ENCODE peak calls at places on chromosomes 2 and 18, in six cellular contexts. T is AG09319, Z is sigmoid colon, M is HepG2, U is cardiac fibroblast, L is left lung. W is an unnamed sample.

GRCh38 chr2:240213476-240214391 is 73.3 kb upstream of the OTOS start:
- DNase-seq in M (no peak), L (no peak), T (no peak), Z (peak; percentile 50), U (no peak), W (no peak)

GRCh38 chr2:71928734-71929481 is 218.8 kb downstream of the CYP26B1 start:
- DNase-seq in Z (no peak), M (no peak), T (no peak), L (no peak), U (no peak), W (no peak)

GRCh38 chr2:104408266-104408665 is 445.6 kb upstream of the POU3F3 start:
- DNase-seq in L (no peak), U (no peak), T (no peak), M (no peak), Z (no peak), W (no peak)

GRCh38 chr2:237355726-237356125 is 58.2 kb downstream of the COL6A3 start:
- DNase-seq in L (no peak), T (no peak), U (no peak), Z (no peak), M (no peak), W (no peak)

GRCh38 chr2:23601301-23601965 is 216.5 kb downstream of the KLHL29 start:
- DNase-seq in L (no peak), M (no peak), U (no peak), Z (no peak), T (no peak), W (no peak)

GRCh38 chr18:58796205-58796604 is 68.5 kb upstream of the ZNF532 start:
- DNase-seq in U (no peak), L (no peak), Z (no peak), M (no peak), T (no peak), W (no peak)

GRCh38 chr2:50455351-50455750 is 576.6 kb downstream of the NRXN1 start:
- DNase-seq in Z (no peak), L (no peak), U (no peak), T (no peak), M (no peak), W (no peak)

GRCh38 chr2:219418155-219418569 is at the start of gene DES:
- DNase-seq in M (no peak), T (no peak), L (no peak), Z (peak; percentile 96), U (no peak), W (no peak)

DNA sequence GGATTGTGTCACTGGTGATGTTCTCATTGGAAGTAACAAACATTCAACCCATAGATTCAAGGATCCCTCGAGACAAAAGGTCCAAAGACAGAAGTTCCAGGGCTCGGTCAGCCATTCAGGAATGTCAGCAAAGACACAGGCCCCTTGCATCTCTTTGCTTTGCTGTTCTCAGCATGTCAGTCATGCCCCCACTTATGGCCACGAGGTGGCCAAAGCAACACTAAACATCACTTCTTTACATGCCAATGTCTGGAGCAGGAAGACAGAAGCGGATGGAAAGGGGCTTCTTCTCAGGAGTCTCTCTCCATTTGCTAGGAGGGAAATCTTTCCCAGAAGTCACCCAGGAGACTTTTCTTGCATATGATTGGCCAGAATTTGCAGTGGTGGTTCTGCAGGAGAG is 191.6 kb upstream of the SP5 start:
- DNase-seq in M (peak; percentile 44), U (no peak), L (no peak), Z (no peak), T (no peak), W (no peak)
- TF ChIP-seq CTCF in M (peak; percentile 44), U (no peak), L (no peak), Z (no peak), T (no peak), W (no peak)

DNA sequence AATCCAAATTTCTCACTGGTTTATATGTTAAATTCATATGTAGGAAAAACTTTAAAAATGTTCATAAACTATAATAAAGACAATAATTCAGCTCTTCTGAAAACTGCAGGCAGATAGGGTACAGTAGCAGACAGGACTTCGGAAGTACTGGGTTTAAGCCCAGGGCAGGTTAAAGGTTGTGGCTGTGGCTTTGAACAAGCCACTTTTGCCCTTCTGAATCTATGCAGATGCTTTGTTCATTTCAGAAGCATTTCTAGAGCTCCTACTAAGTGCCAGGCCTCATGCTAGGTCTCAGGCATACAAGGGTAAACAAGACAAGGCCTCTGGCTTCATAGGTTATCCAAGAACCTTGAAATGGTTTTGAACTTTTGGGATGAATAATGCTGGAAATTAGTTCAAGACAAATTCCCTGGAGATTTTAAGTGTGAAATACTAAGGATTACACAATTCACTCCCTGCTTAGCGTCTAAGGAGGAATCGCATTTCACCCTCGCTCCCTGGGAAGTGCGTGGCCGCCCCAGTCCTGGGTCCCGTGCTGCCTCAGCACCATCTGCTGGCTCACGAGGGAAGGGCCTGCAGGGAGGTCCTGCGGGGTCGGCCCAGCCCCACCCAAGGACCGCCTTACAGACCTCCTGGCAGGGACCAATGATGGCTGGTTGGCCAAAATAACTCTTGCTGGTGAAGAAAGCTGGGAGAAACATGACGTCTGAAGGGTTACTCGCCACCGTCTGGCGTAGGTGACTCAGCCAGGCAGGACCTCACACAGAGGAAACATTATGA is 67.7 kb upstream of the L3MBTL4 start:
- DNase-seq in T (peak; percentile 40), L (peak; percentile 88), Z (peak; percentile 84), U (peak; percentile 64), M (peak; percentile 38), W (peak; percentile 72)
- TF ChIP-seq CTCF in T (peak; percentile 68), L (peak; percentile 72), Z (peak; percentile 19), U (peak; percentile 49), M (peak; percentile 98), W (no peak)

GRCh38 chr2:95062247-95062646 is 36.7 kb downstream of the MAL start:
- DNase-seq in M (no peak), L (no peak), T (no peak), Z (peak; percentile 18), U (no peak), W (no peak)
- TF ChIP-seq CTCF in M (no peak), L (no peak), T (no peak), Z (no peak), U (no peak), W (no peak)

GRCh38 chr18:21187886-21188285 is 54.1 kb upstream of the GREB1L start:
- DNase-seq in U (no peak), L (no peak), M (no peak), T (no peak), Z (no peak), W (no peak)

GRCh38 chr18:21194871-21195771 is 46.9 kb upstream of the GREB1L start:
- DNase-seq in Z (no peak), U (peak; percentile 75), T (peak; percentile 15), L (no peak), M (peak; percentile 24), W (no peak)

GRCh38 chr18:21196426-21196825 is 45.6 kb upstream of the GREB1L start:
- DNase-seq in M (no peak), Z (no peak), L (no peak), T (no peak), U (no peak), W (no peak)

GRCh38 chr18:21191596-21192307 is 50.3 kb upstream of the GREB1L start:
- DNase-seq in T (peak; percentile 28), Z (no peak), L (no peak), U (peak; percentile 78), M (peak; percentile 42), W (peak; percentile 51)

DNA sequence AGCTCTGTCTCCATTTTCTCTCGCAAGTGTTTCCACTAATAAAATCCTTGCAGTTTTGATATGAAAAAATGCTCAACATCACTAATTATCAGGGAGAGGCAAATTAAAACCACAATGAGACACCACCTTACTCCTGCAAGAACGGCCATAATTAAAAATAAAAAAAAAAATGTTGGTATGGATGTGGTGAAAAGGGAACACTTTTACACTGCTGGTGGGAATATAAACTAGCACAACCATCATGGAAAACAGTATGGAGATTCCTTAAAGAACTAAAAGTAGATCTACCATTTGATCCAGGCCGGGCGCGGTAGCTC is 49.8 kb upstream of the GREB1L start:
- DNase-seq in T (no peak), U (no peak), M (no peak), L (no peak), Z (no peak), W (no peak)
- TF ChIP-seq CTCF in T (no peak), U (no peak), M (no peak), L (no peak), Z (no peak), W (peak; percentile 18)

GRCh38 chr2:13193900-13194299 is 477.2 kb downstream of the TRIB2 start:
- DNase-seq in T (no peak), U (peak; percentile 59), M (peak; percentile 14), L (no peak), Z (no peak), W (no peak)
- TF ChIP-seq CTCF in T (no peak), U (peak; percentile 30), M (peak; percentile 49), L (no peak), Z (no peak), W (no peak)